ENCODE peak calls at places on chromosomes 12 and 14, in ten cellular contexts. A is Calu3, D is psoas muscle, W is bronchial epithelial cell, R is fibroblast of lung, N is epithelial cell of esophagus, J is astrocyte of the spinal cord, V is tibial nerve, E is endothelial cell, L is AG04450. F is an unnamed sample.

GRCh38 chr14:63777024-63777423 is 49.2 kb upstream of the SGPP1 start:
- DNase-seq in A (no peak), W (peak), V (no peak), R (peak), N (peak), J (peak), E (no peak), D (no peak), L (peak), F (no peak)

GRCh38 chr14:81384900-81385299 is 15.2 kb downstream of the STON2 start:
- DNase-seq in W (peak), N (peak), J (peak), E (no peak), R (peak), D (no peak), L (no peak), V (no peak), A (no peak), F (no peak)

GRCh38 chr12:7091660-7092228 is 501 bp downstream of the C1R start:
- DNase-seq in E (no peak), L (no peak), V (no peak), J (no peak), A (no peak), D (peak), W (no peak), R (no peak), N (no peak), F (no peak)

GRCh38 chr14:43872222-43872621 is 634.9 kb downstream of the FSCB start:
- DNase-seq in E (no peak), A (no peak), W (no peak), N (no peak), D (no peak), V (no peak), R (no peak), J (no peak), L (no peak), F (no peak)

GRCh38 chr14:60863251-60863650 is 117.6 kb downstream of the TRMT5 start:
- DNase-seq in L (no peak), V (no peak), N (no peak), E (no peak), D (no peak), R (no peak), J (no peak), W (no peak), A (no peak), F (no peak)

GRCh38 chr12:12275874-12276273 is 9.0 kb upstream of the LRP6 start:
- DNase-seq in N (no peak), W (no peak), V (no peak), R (no peak), E (no peak), A (no peak), D (no peak), L (no peak), J (no peak), F (no peak)

GRCh38 chr14:92637228-92637627 is 111.2 kb downstream of the LGMN start:
- DNase-seq in D (no peak), L (no peak), R (peak), E (no peak), N (no peak), W (no peak), J (peak), V (no peak), A (no peak), F (no peak)

GRCh38 chr12:91515944-91516739 is 333.5 kb upstream of the DCN start:
- DNase-seq in V (no peak), L (no peak), J (no peak), A (no peak), N (no peak), W (no peak), D (no peak), R (no peak), E (no peak), F (no peak)

GRCh38 chr14:33592298-33592697 is 358.6 kb downstream of the EGLN3 start:
- DNase-seq in W (peak), N (peak), D (no peak), E (no peak), V (no peak), A (no peak), R (peak), L (no peak), J (peak), F (no peak)

GRCh38 chr12:107096571-107096970 is 3.2 kb upstream of the CRY1 start:
- DNase-seq in W (no peak), L (no peak), A (no peak), V (no peak), J (no peak), D (no peak), N (no peak), R (no peak), E (no peak), F (no peak)

GRCh38 chr12:97748298-97748697 is 285.7 kb downstream of the RMST start:
- DNase-seq in W (no peak), E (no peak), D (no peak), R (no peak), V (no peak), L (no peak), J (no peak), N (no peak), A (no peak), F (no peak)

GRCh38 chr12:131726-132465 is 65.3 kb downstream of the IQSEC3 start:
- DNase-seq in A (peak), W (peak), V (no peak), J (no peak), N (peak), D (no peak), E (no peak), L (no peak), R (peak), F (no peak)

GRCh38 chr12:64672925-64673409 is 62.7 kb downstream of the RASSF3 start:
- DNase-seq in V (no peak), N (peak), R (peak), L (no peak), J (peak), E (peak), W (peak), D (peak), A (peak), F (peak)

GRCh38 chr12:68919581-68920239 is 13.3 kb downstream of the CPM start:
- DNase-seq in E (no peak), L (no peak), J (no peak), A (no peak), R (no peak), V (no peak), D (no peak), N (no peak), W (no peak), F (peak)

GRCh38 chr14:52397844-52398243 is 83.7 kb downstream of the PTGER2 start:
- DNase-seq in J (no peak), V (no peak), L (no peak), R (no peak), D (no peak), E (no peak), A (no peak), N (no peak), W (no peak), F (no peak)

GRCh38 chr14:31942216-31942841 is 134.8 kb upstream of the ARHGAP5 start:
- DNase-seq in R (no peak), L (no peak), E (no peak), V (no peak), W (no peak), N (no peak), D (no peak), A (no peak), J (no peak), F (no peak)

GRCh38 chr12:34397591-34398365 is 375.5 kb downstream of the ALG10 start:
- DNase-seq in R (no peak), D (peak), V (peak), E (peak), L (no peak), W (no peak), N (no peak), J (no peak), A (no peak), F (no peak)

GRCh38 chr12:80958162-80958561 is 20.4 kb upstream of the LIN7A start:
- DNase-seq in N (no peak), E (no peak), W (no peak), L (no peak), J (no peak), D (no peak), R (no peak), V (no peak), A (no peak), F (no peak)

GRCh38 chr12:92544321-92544720 is 158.5 kb upstream of the PLEKHG7 start:
- DNase-seq in L (no peak), D (no peak), V (no peak), W (peak), J (no peak), A (no peak), E (no peak), R (no peak), N (peak), F (no peak)

GRCh38 chr12:64735447-64735846 is 23.8 kb downstream of the GNS start:
- DNase-seq in J (no peak), E (no peak), L (no peak), W (no peak), V (no peak), A (no peak), R (no peak), D (no peak), N (no peak), F (no peak)

GRCh38 chr12:65602579-65603295 is 221.5 kb upstream of the HMGA2 start:
- DNase-seq in D (peak), W (peak), N (peak), J (peak), E (peak), V (peak), A (peak), R (peak), L (peak), F (peak)

GRCh38 chr12:106034316-106034715 is 104.4 kb downstream of the NUAK1 start:
- DNase-seq in R (no peak), W (no peak), N (no peak), V (no peak), L (no peak), D (no peak), E (no peak), J (no peak), A (no peak), F (no peak)

GRCh38 chr14:54453252-54453651 is 12.1 kb upstream of the CNIH1 start:
- DNase-seq in W (peak), V (no peak), D (no peak), J (no peak), R (no peak), A (no peak), L (no peak), N (peak), E (no peak), F (no peak)

GRCh38 chr12:107558141-107558815 is 127.3 kb upstream of the PWP1 start:
- DNase-seq in V (no peak), R (no peak), A (no peak), N (no peak), J (no peak), D (no peak), L (no peak), W (no peak), E (no peak), F (no peak)

GRCh38 chr12:49251357-49251756 is 13.5 kb upstream of the TUBA1C start:
- DNase-seq in V (no peak), R (no peak), L (no peak), J (no peak), A (no peak), E (no peak), N (no peak), W (no peak), D (no peak), F (no peak)

GRCh38 chr12:122687091-122687490 is 16.1 kb downstream of the HCAR2 start:
- DNase-seq in A (peak), W (peak), J (no peak), N (peak), R (peak), V (no peak), E (no peak), D (no peak), L (no peak), F (no peak)

GRCh38 chr14:100698719-100699448 is 27.8 kb upstream of the DLK1 start:
- DNase-seq in N (no peak), W (no peak), A (no peak), V (no peak), R (no peak), L (no peak), J (no peak), D (no peak), E (no peak), F (no peak)

GRCh38 chr12:6370994-6371754 is 4.2 kb downstream of the SCNN1A start:
- DNase-seq in R (peak), N (peak), V (no peak), E (peak), J (peak), D (peak), W (peak), A (peak), L (no peak), F (peak)

GRCh38 chr12:26810330-26810729 is 22.7 kb downstream of the ITPR2 start:
- DNase-seq in W (peak), E (peak), R (peak), J (peak), A (no peak), L (no peak), D (peak), N (peak), V (peak), F (no peak)

GRCh38 chr12:99157946-99158345 is 489.6 kb upstream of the GARIN6 start:
- DNase-seq in E (no peak), J (peak), L (no peak), W (peak), N (peak), V (no peak), R (peak), A (no peak), D (no peak), F (no peak)

GRCh38 chr12:131639270-131639940 is 71.5 kb upstream of the SFSWAP start:
- DNase-seq in N (no peak), W (no peak), R (no peak), D (no peak), V (no peak), J (no peak), E (no peak), L (no peak), A (no peak), F (no peak)

GRCh38 chr14:85573406-85573805 is 43.5 kb downstream of the FLRT2 start:
- DNase-seq in L (no peak), D (no peak), W (no peak), E (no peak), A (no peak), J (no peak), R (peak), V (no peak), N (no peak), F (no peak)

GRCh38 chr14:68397371-68397779 is 395.5 kb downstream of the ZFP36L1 start:
- DNase-seq in L (no peak), W (no peak), D (peak), E (no peak), J (no peak), V (no peak), N (peak), A (no peak), R (no peak), F (no peak)

GRCh38 chr12:106080786-106081185 is 58.0 kb downstream of the NUAK1 start:
- DNase-seq in A (no peak), V (no peak), L (no peak), D (no peak), R (no peak), W (no peak), N (no peak), E (no peak), J (no peak), F (no peak)

GRCh38 chr12:46811185-46811584 is 14.6 kb downstream of the SLC38A4 start:
- DNase-seq in A (no peak), D (no peak), J (no peak), R (no peak), E (no peak), V (no peak), W (no peak), L (no peak), N (no peak), F (peak)

GRCh38 chr14:98984027-98984718 is 287.8 kb downstream of the BCL11B start:
- DNase-seq in J (no peak), N (no peak), W (no peak), V (no peak), R (no peak), D (no peak), E (no peak), A (no peak), L (no peak), F (no peak)

GRCh38 chr14:104172349-104172748 is 34.0 kb downstream of the KIF26A start:
- DNase-seq in L (no peak), R (no peak), E (no peak), N (no peak), D (no peak), J (no peak), W (no peak), V (no peak), A (no peak), F (no peak)
- TF ChIP-seq CTCF in L (no peak), R (no peak), E (no peak), N (no peak), D (no peak), J (no peak), W (no peak), V (no peak), A (no peak), F (no peak)

GRCh38 chr12:109477185-109477962 is at the start of the genes KCTD10 and UBE3B:
- DNase-seq in J (peak), R (peak), E (peak), W (peak), L (peak), A (peak), N (peak), D (peak), V (peak), F (peak)
- TF ChIP-seq CTCF in J (no peak), R (no peak), E (no peak), W (no peak), L (no peak), A (no peak), N (no peak), D (no peak), V (no peak), F (no peak)

DNA sequence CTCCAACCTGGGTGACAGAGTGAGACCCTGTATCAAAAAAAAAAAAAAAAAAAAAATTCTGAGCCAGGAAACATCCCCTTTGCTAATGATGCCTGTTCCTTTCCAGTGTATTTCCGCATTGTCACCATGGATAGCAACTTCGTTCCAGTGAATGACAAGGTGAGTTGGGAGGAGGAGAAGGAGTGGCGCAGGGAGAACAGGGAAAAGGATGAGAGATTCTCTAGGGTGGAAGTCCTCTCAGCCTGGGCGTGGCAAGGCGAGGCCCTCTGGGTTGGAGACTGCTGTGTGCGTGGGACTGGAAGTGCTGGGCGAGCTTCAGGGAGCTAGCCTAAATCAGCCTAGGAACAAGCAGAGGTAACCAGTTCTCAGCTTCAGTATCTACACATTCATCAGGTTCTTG is 7.2 kb downstream of the A2ML1 start:
- DNase-seq in E (no peak), R (no peak), J (no peak), D (no peak), A (no peak), W (no peak), L (no peak), N (peak), V (no peak), F (no peak)
- TF ChIP-seq CTCF in E (no peak), R (no peak), J (no peak), D (no peak), A (no peak), W (no peak), L (no peak), N (no peak), V (no peak), F (no peak)

DNA sequence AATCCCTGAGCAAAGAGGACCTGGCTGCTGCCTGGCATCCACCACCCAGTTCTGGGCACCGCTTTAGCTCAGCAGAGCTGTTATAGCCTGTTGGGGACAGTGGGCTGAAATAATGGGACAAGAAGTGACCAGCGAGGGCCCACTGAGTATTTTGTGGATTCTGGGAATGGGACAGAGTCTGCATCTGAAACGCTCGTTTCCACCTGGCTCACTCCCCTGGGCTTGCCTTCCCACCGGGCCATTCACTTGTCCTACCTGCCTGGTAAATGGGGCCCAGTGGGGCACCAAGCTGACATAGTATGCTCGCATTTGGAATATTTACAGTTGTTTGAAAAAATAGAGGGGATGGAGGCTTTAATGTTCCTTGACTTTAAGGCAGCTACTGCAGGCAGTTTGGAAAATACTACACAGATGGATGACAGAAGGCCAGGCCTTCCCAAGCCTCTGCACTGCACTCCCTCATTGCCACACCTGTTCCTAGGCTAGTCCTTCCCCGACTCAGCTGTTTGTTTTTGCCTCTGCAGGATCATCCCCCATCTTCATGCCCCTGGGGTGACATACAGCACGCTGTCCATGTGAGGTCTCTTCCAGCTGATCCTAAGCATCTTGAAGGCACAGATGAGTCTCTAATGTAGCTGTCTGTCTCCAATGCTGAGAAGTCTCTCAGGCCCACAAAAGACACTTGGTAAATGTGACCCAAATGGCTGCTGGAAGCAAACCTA is 61.3 kb upstream of the DICER1 start:
- DNase-seq in W (no peak), V (no peak), E (no peak), D (no peak), J (no peak), A (no peak), L (no peak), R (no peak), N (no peak), F (no peak)
- TF ChIP-seq CTCF in W (no peak), V (no peak), E (no peak), D (no peak), J (no peak), A (no peak), L (no peak), R (no peak), N (no peak), F (no peak)

DNA sequence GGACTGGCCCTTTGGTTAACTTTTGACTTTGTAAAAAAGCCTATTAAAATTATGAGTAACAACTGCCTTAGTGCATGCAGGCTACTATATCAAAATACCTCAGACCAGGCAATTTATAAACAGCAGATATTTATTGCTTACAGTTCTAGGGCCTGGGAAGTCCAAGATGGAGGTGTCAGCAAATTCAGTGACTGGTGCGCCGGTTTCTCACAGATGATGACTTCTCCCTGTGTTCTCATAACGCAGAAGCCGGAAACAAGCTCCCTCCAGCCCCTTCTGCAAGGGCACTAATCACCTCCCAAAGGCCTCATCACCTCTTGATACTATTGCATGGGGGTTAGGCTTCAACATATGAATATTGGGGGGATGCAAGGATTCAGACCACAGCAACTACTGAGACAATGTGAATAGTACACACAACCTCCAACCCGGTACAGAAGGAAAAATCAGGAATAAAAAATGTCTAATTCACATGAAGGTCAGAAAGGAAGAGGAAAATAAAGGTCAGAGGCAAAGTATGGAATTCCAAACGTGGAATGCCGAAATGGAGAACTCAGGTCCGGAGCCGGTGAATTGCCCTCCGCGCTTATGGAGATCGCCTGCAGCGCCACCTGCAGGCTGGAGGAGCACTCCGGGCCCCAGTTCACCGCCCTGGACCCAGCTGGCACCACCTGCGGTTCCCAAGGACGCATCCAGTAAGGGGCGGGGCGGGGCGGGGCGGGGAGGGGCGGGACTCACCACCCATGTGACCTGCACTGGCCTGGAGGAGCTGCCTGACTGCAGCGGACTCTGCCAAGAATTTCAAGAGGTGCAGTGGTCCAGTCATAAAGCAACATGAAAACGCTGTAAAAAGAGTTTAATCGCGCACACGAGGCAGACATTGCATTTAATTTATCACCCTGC is 203.4 kb downstream of the KIF26A start:
- DNase-seq in L (no peak), W (no peak), D (no peak), R (no peak), A (peak), N (no peak), E (peak), J (no peak), V (no peak), F (peak)
- TF ChIP-seq CTCF in L (no peak), W (no peak), D (peak), R (no peak), A (peak), N (no peak), E (peak), J (no peak), V (peak), F (peak)

GRCh38 chr12:50313256-50313931 is 30.1 kb upstream of the LIMA1 start:
- DNase-seq in V (no peak), N (peak), E (no peak), L (no peak), D (no peak), A (no peak), J (no peak), W (peak), R (no peak), F (no peak)

GRCh38 chr12:50315803-50316202 is 32.5 kb upstream of the LIMA1 start:
- DNase-seq in R (no peak), N (no peak), V (no peak), E (no peak), A (no peak), J (no peak), D (no peak), W (no peak), L (no peak), F (no peak)

GRCh38 chr12:50322196-50322595 is 38.9 kb upstream of the LIMA1 start:
- DNase-seq in D (no peak), E (no peak), V (no peak), J (no peak), R (no peak), N (peak), A (no peak), L (no peak), W (no peak), F (no peak)

GRCh38 chr12:50314629-50315312 is 31.5 kb upstream of the LIMA1 start:
- DNase-seq in N (peak), V (no peak), R (peak), A (peak), W (peak), L (peak), E (peak), J (peak), D (no peak), F (no peak)

GRCh38 chr12:50317198-50317597 is 33.9 kb upstream of the LIMA1 start:
- DNase-seq in N (no peak), L (no peak), W (no peak), R (no peak), J (no peak), D (no peak), E (no peak), A (no peak), V (no peak), F (no peak)
- TF ChIP-seq CTCF in N (peak), L (no peak), W (no peak), R (no peak), J (peak), D (no peak), E (no peak), A (no peak), V (no peak), F (no peak)